ENCODE peak calls at places on chromosomes 6 and 20, in seven cellular contexts. D is RWPE2, O is PC-9, Z is pancreas, A is hepatocyte, G is IMR-90, K is psoas muscle. I is an unnamed sample.

GRCh38 chr6:25951296-25952032 is 11.1 kb upstream of the TRIM38 start:
- DNase-seq in G (no peak), D (no peak), Z (no peak), O (no peak), A (no peak), K (no peak), I (no peak)

GRCh38 chr20:3784226-3784853 is 2.2 kb downstream of the CENPB start:
- DNase-seq in Z (no peak), G (no peak), D (no peak), K (no peak), O (no peak), A (no peak), I (no peak)

GRCh38 chr6:109762769-109763450 is 71.8 kb downstream of the FIG4 start:
- DNase-seq in K (no peak), O (no peak), A (no peak), D (no peak), Z (no peak), G (peak), I (no peak)

GRCh38 chr6:137111296-137112066 is 62.0 kb downstream of the IL22RA2 start:
- DNase-seq in K (no peak), G (no peak), A (no peak), Z (no peak), D (no peak), O (no peak), I (no peak)

GRCh38 chr6:160992323-160993314 is 1.1 kb downstream of the MAP3K4 start:
- DNase-seq in O (no peak), Z (peak), D (no peak), G (peak), K (no peak), A (peak), I (peak)

GRCh38 chr6:168342626-168343025 is 23.0 kb upstream of the DACT2 start:
- DNase-seq in Z (no peak), G (no peak), K (no peak), A (no peak), O (peak), D (no peak), I (no peak)

GRCh38 chr20:60167840-60168239 is 209.6 kb downstream of the CDH26 start:
- DNase-seq in A (no peak), K (no peak), D (no peak), G (no peak), Z (no peak), O (no peak), I (no peak)

GRCh38 chr6:25628471-25629201 is 23.4 kb upstream of the SCGN start:
- DNase-seq in D (no peak), O (no peak), Z (no peak), G (no peak), K (no peak), A (no peak), I (no peak)

GRCh38 chr6:122717350-122717749 is 62.2 kb upstream of the FABP7 start:
- DNase-seq in Z (no peak), G (peak), D (no peak), O (no peak), K (no peak), A (no peak), I (no peak)

GRCh38 chr6:22926613-22927348 is 357.4 kb downstream of the HDGFL1 start:
- DNase-seq in D (no peak), O (no peak), K (no peak), G (no peak), Z (no peak), A (peak), I (no peak)

GRCh38 chr6:45714795-45715507 is 300.7 kb downstream of the CLIC5 start:
- DNase-seq in O (peak), G (peak), Z (peak), A (peak), D (no peak), K (no peak), I (peak)

GRCh38 chr6:159865226-159865920 is 25.4 kb upstream of the MAS1 start:
- DNase-seq in G (no peak), D (no peak), K (no peak), A (no peak), O (no peak), Z (no peak), I (no peak)

GRCh38 chr6:35842381-35842780 is 37.2 kb downstream of the LHFPL5 start:
- DNase-seq in A (no peak), D (no peak), Z (no peak), G (no peak), K (no peak), O (no peak), I (no peak)

GRCh38 chr20:63092660-63093215 is 86.0 kb upstream of the BHLHE23 start:
- DNase-seq in O (no peak), K (no peak), Z (no peak), G (no peak), A (no peak), D (peak), I (no peak)

GRCh38 chr6:46998436-46999017 is 43.6 kb downstream of the ADGRF1 start:
- DNase-seq in A (no peak), Z (no peak), D (no peak), K (no peak), O (peak), G (no peak), I (no peak)

GRCh38 chr6:12525276-12525675 is 191.3 kb upstream of the PHACTR1 start:
- DNase-seq in D (no peak), O (no peak), A (no peak), K (no peak), G (no peak), Z (no peak), I (no peak)

GRCh38 chr20:63458170-63459069 is 14.0 kb downstream of the KCNQ2 start:
- DNase-seq in G (no peak), D (peak), O (no peak), Z (no peak), K (no peak), A (no peak), I (no peak)

GRCh38 chr20:25586877-25587276 is 1.5 kb upstream of the NINL start:
- DNase-seq in G (peak), A (no peak), D (no peak), Z (no peak), O (no peak), K (no peak), I (no peak)

GRCh38 chr6:74467533-74468215 is 738.2 kb downstream of the COL12A1 start:
- DNase-seq in G (peak), K (no peak), A (no peak), O (no peak), D (no peak), Z (no peak), I (no peak)

GRCh38 chr6:119482850-119483285 is 133.3 kb upstream of the MAN1A1 start:
- DNase-seq in A (no peak), G (no peak), D (no peak), K (no peak), Z (no peak), O (no peak), I (peak)

GRCh38 chr6:148611213-148611612 is 135.6 kb upstream of the UST start:
- DNase-seq in G (no peak), O (no peak), Z (peak), D (no peak), A (peak), K (peak), I (no peak)

GRCh38 chr6:126826315-126826714 is 292.2 kb upstream of the RSPO3 start:
- DNase-seq in G (peak), Z (no peak), K (no peak), A (no peak), O (no peak), D (no peak), I (no peak)

GRCh38 chr6:6913346-6913745 is 194.4 kb upstream of the RREB1 start:
- DNase-seq in O (no peak), D (no peak), G (no peak), A (no peak), K (no peak), Z (no peak), I (no peak)

GRCh38 chr6:121856296-121856695 is 420.9 kb downstream of the GJA1 start:
- DNase-seq in D (no peak), A (no peak), K (no peak), Z (no peak), O (no peak), G (peak), I (no peak)

GRCh38 chr6:159578629-159579028 is 114.4 kb downstream of the SOD2 start:
- DNase-seq in G (no peak), Z (no peak), D (no peak), O (no peak), K (no peak), A (no peak), I (no peak)

GRCh38 chr6:10720229-10720959 is 2.5 kb upstream of the TMEM14C start:
- DNase-seq in A (no peak), K (peak), O (no peak), Z (peak), D (no peak), G (peak), I (peak)

GRCh38 chr20:24701668-24702067 is 232.2 kb downstream of the SYNDIG1 start:
- DNase-seq in D (no peak), Z (no peak), K (no peak), A (no peak), G (no peak), O (no peak), I (no peak)

GRCh38 chr6:137870744-137871247 is 3.7 kb downstream of the TNFAIP3 start:
- DNase-seq in K (no peak), G (peak), D (no peak), Z (no peak), O (no peak), A (no peak), I (no peak)

GRCh38 chr20:18750735-18751134 is 62.8 kb upstream of the SCP2D1 start:
- DNase-seq in G (no peak), K (no peak), Z (no peak), O (no peak), A (no peak), D (no peak), I (no peak)

GRCh38 chr20:44004306-44004915 is 89.8 kb downstream of the TOX2 start:
- DNase-seq in A (no peak), G (no peak), K (no peak), Z (no peak), D (no peak), O (no peak), I (no peak)

GRCh38 chr6:147378819-147379218 is 129.7 kb upstream of the SAMD5 start:
- DNase-seq in O (no peak), Z (no peak), A (no peak), G (no peak), K (no peak), D (no peak), I (no peak)

GRCh38 chr20:29873946-29874345 is 1383.5 kb upstream of the DEFB115 start:
- DNase-seq in G (peak), A (peak), D (peak), O (no peak), Z (no peak), K (peak), I (peak)

GRCh38 chr6:143939364-143939763 is 68.7 kb downstream of the PLAGL1 start:
- DNase-seq in D (no peak), K (no peak), O (no peak), Z (no peak), G (no peak), A (no peak), I (no peak)
- H3K4me3 ChIP-seq in D (no peak), K (no peak), O (no peak), Z (no peak), G (no peak), A (no peak), I (no peak)

GRCh38 chr20:58868795-58869194 is 16.3 kb downstream of the GNAS start:
- DNase-seq in O (no peak), A (peak), D (no peak), G (no peak), K (no peak), Z (no peak), I (no peak)
- TF ChIP-seq CTCF in O (no peak), A (peak), D (peak), G (peak), K (peak), Z (no peak), I (no peak)

GRCh38 chr6:36871686-36872085 is 2.9 kb downstream of the PPIL1 start:
- DNase-seq in A (no peak), Z (no peak), O (no peak), G (no peak), K (no peak), D (no peak), I (no peak)

GRCh38 chr6:36874443-36875249 is at the start of gene PPIL1:
- DNase-seq in Z (peak), K (peak), A (peak), O (peak), D (peak), G (peak), I (peak)

GRCh38 chr6:36873612-36874011 is 991 bp downstream of the PPIL1 start:
- DNase-seq in A (no peak), Z (no peak), D (no peak), G (no peak), O (no peak), K (no peak), I (no peak)

GRCh38 chr6:36874016-36874442 is 574 bp downstream of the PPIL1 start:
- DNase-seq in K (peak), A (no peak), G (peak), D (no peak), Z (peak), O (no peak), I (no peak)

DNA sequence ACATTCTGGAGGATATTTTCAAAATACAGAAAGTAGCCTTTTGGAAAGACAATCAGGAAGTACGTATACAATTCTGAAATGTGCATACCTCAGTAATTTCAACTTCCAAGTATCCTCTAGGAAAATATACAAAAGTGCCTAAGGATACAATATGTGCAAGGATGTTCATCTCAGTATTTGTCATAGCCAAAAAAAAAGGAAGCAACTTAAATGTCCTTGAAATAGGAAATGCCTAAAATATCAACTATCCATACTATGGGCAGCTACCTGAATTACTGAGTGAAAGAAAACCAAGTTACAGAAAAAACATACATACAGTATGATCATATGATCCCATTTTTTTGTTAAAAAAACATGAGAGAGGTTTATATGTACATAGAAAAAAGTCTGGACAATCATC is 1.5 kb downstream of the PPIL1 start:
- DNase-seq in Z (no peak), G (no peak), A (no peak), K (no peak), O (no peak), D (no peak), I (no peak)
- H3K4me3 ChIP-seq in Z (peak), G (no peak), A (no peak), K (peak), O (peak), D (no peak), I (no peak)

GRCh38 chr6:117711369-117711768 is 36.1 kb downstream of the NUS1 start:
- DNase-seq in K (no peak), G (no peak), O (no peak), A (no peak), D (no peak), Z (no peak), I (no peak)
- TF ChIP-seq CTCF in K (peak), G (no peak), O (no peak), A (no peak), D (peak), Z (no peak), I (no peak)

GRCh38 chr6:34295721-34296120 is 46.9 kb upstream of the SMIM29 start:
- DNase-seq in O (no peak), K (no peak), A (no peak), Z (no peak), G (peak), D (no peak), I (no peak)
- H3K4me3 ChIP-seq in O (no peak), K (peak), A (no peak), Z (no peak), G (no peak), D (no peak), I (no peak)